ENCODE peak calls at places on chromosome 7, in seven cellular contexts. A is choroid plexus epithelial cell, C is AG04450, I is adrenal gland, R is MM.1S, E is BJ, F is AG09309. O is an unnamed sample.

GRCh38 chr7:30028749-30029635 is 780 bp downstream of the PLEKHA8 start:
- DNase-seq in A (peak), C (no peak), I (peak), R (peak), E (no peak), F (no peak), O (peak)

GRCh38 chr7:74028321-74028812 is 394 bp downstream of the ELN start:
- DNase-seq in A (no peak), C (no peak), I (no peak), R (no peak), E (no peak), F (no peak), O (no peak)

GRCh38 chr7:101558742-101559325 is 70.3 kb downstream of the MYL10 start:
- DNase-seq in A (no peak), C (no peak), I (no peak), R (no peak), E (no peak), F (no peak), O (no peak)

GRCh38 chr7:131517218-131517923 is 39.1 kb downstream of the PODXL start:
- DNase-seq in A (no peak), C (no peak), I (no peak), R (no peak), E (no peak), F (no peak), O (no peak)

GRCh38 chr7:372939-373791 is 83.2 kb downstream of the FOXL3 start:
- DNase-seq in A (no peak), C (no peak), I (no peak), R (no peak), E (no peak), F (no peak), O (no peak)

GRCh38 chr7:108347616-108348015 is 108.6 kb downstream of the NRCAM start:
- DNase-seq in A (peak), C (no peak), I (peak), R (no peak), E (no peak), F (peak), O (peak)

GRCh38 chr7:155521743-155522398 is 24.5 kb downstream of the CNPY1 start:
- DNase-seq in A (no peak), C (no peak), I (no peak), R (no peak), E (no peak), F (no peak), O (no peak)

GRCh38 chr7:1752771-1753562 is 82.9 kb downstream of the ELFN1 start:
- DNase-seq in A (no peak), C (no peak), I (no peak), R (peak), E (no peak), F (no peak), O (no peak)

GRCh38 chr7:130180571-130180971 is 24.6 kb downstream of the TMEM209 start:
- DNase-seq in A (peak), C (no peak), I (no peak), R (no peak), E (no peak), F (no peak), O (peak)

GRCh38 chr7:76403780-76404494 is 5.6 kb downstream of the SSC4D start:
- DNase-seq in A (no peak), C (no peak), I (no peak), R (no peak), E (no peak), F (no peak), O (no peak)

GRCh38 chr7:128947854-128948253 is 10.1 kb downstream of the IRF5 start:
- DNase-seq in A (no peak), C (no peak), I (peak), R (no peak), E (no peak), F (no peak), O (no peak)

GRCh38 chr7:128948976-128949760 is 11.4 kb downstream of the IRF5 start:
- DNase-seq in A (no peak), C (no peak), I (no peak), R (no peak), E (no peak), F (no peak), O (no peak)

GRCh38 chr7:128948312-128948973 is 10.7 kb downstream of the IRF5 start:
- DNase-seq in A (no peak), C (no peak), I (no peak), R (no peak), E (no peak), F (no peak), O (no peak)

GRCh38 chr7:128945668-128946366 is 8.1 kb downstream of the IRF5 start:
- DNase-seq in A (no peak), C (no peak), I (no peak), R (no peak), E (no peak), F (no peak), O (no peak)

GRCh38 chr7:128946936-128947830 is 9.5 kb downstream of the IRF5 start:
- DNase-seq in A (no peak), C (no peak), I (no peak), R (no peak), E (no peak), F (no peak), O (no peak)
- TF ChIP-seq CTCF in A (no peak), C (peak), I (no peak), R (peak), E (peak), F (peak), O (peak)

GRCh38 chr7:105210721-105211205 is 178.0 kb downstream of the SRPK2 start:
- DNase-seq in A (peak), C (no peak), I (no peak), R (peak), E (no peak), F (no peak), O (no peak)
- H3K4me3 ChIP-seq in A (no peak), C (no peak), I (no peak), R (no peak), E (no peak), F (no peak), O (no peak)

GRCh38 chr7:47416454-47417121 is 165.3 kb downstream of the TNS3 start:
- DNase-seq in A (no peak), C (no peak), I (no peak), R (no peak), E (no peak), F (no peak), O (peak)
- TF ChIP-seq CTCF in A (no peak), C (no peak), I (no peak), R (no peak), E (no peak), F (no peak), O (peak)

DNA sequence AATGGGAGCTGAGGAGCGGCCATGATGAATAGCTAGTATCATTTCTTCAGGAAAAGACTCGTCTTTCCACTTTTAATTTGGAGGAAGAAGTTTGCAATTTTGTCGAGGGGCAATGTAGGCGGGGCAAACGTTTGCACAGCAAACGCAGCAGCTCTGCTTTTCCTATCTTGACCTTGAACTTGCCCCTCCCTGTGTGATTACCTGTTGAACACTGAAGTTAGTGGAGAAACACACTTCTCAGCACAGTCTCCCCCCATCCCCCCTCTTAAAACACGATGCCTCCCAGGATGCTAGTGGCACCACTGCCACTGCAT is 178 bp upstream of the EPDR1 start:
- DNase-seq in A (no peak), C (no peak), I (no peak), R (no peak), E (no peak), F (no peak), O (no peak)
- H3K4me3 ChIP-seq in A (peak), C (no peak), I (no peak), R (peak), E (peak), F (peak), O (peak)